ENCODE peak calls at places on chromosome 13, in four cellular contexts. I is left ventricle myocardium inferior, S is right lobe of liver, W is sigmoid colon. U is an unnamed sample.
A peak's percentile ranks its signal among the peaks of the same experiment; 100 is the strongest.

GRCh38 chr13:99303863-99304521 is 3.2 kb downstream of the GPR183 start:
- DNase-seq in I (no peak), W (no peak), S (no peak), U (no peak)

GRCh38 chr13:68984688-68985319 is 1122.8 kb upstream of the ATXN8OS start:
- DNase-seq in I (no peak), S (peak; percentile 51), W (no peak), U (no peak)

GRCh38 chr13:30169442-30169841 is 137.9 kb downstream of the KATNAL1 start:
- DNase-seq in W (no peak), S (no peak), I (no peak), U (no peak)

GRCh38 chr13:31022491-31022890 is 90.0 kb downstream of the TEX26 start:
- DNase-seq in I (no peak), S (no peak), W (no peak), U (no peak)

GRCh38 chr13:31774186-31774585 is 34.9 kb downstream of the RXFP2 start:
- DNase-seq in S (no peak), W (no peak), I (no peak), U (no peak)

GRCh38 chr13:73849292-73849691 is 284.9 kb downstream of the KLF12 start:
- DNase-seq in W (no peak), S (no peak), I (no peak), U (peak; percentile 39)

GRCh38 chr13:26584713-26585112 is 27.2 kb downstream of the WASF3 start:
- DNase-seq in S (no peak), W (no peak), I (no peak), U (no peak)

GRCh38 chr13:76667551-76667950 is 218.7 kb downstream of the KCTD12 start:
- DNase-seq in I (no peak), W (no peak), S (no peak), U (no peak)

GRCh38 chr13:60617863-60618733 is 221.1 kb downstream of the TDRD3 start:
- DNase-seq in I (no peak), W (no peak), S (no peak), U (peak; percentile 21)

GRCh38 chr13:32713397-32713796 is 127.1 kb downstream of the PDS5B start:
- DNase-seq in I (no peak), S (no peak), W (no peak), U (no peak)

GRCh38 chr13:38202730-38203129 is 146.9 kb upstream of the UFM1 start:
- DNase-seq in W (no peak), S (no peak), I (no peak), U (no peak)

GRCh38 chr13:105638446-105638845 is 897.0 kb downstream of the EFNB2 start:
- DNase-seq in S (no peak), W (no peak), I (no peak), U (no peak)

GRCh38 chr13:26022538-26023292 is 29.1 kb downstream of the SHISA2 start:
- DNase-seq in W (no peak), I (peak; percentile 83), S (no peak), U (no peak)

GRCh38 chr13:40069173-40070044 is 413.9 kb downstream of the COG6 start:
- DNase-seq in W (peak; percentile 86), S (peak; percentile 67), I (peak; percentile 80), U (peak; percentile 65)

GRCh38 chr13:87035538-87035937 is 635.6 kb upstream of the SLITRK5 start:
- DNase-seq in S (no peak), I (no peak), W (no peak), U (no peak)

GRCh38 chr13:81929988-81930387 is 1589.1 kb upstream of the SPRY2 start:
- DNase-seq in I (no peak), S (no peak), W (no peak), U (peak; percentile 14)

GRCh38 chr13:52783943-52784342 is 44.3 kb upstream of the CNMD start:
- DNase-seq in I (no peak), W (no peak), S (no peak), U (no peak)

GRCh38 chr13:40589285-40590109 is 76.9 kb downstream of the FOXO1 start:
- DNase-seq in W (peak; percentile 68), I (no peak), S (no peak), U (no peak)

GRCh38 chr13:101123028-101123427 is 293.3 kb downstream of the NALCN start:
- DNase-seq in I (no peak), S (no peak), W (no peak), U (no peak)

GRCh38 chr13:79648191-79648590 is 167.2 kb downstream of the NDFIP2 start:
- DNase-seq in S (no peak), I (no peak), W (no peak), U (no peak)

GRCh38 chr13:41361501-41361900 is 50.4 kb downstream of the NAA16 start:
- DNase-seq in S (no peak), I (no peak), W (no peak), U (no peak)

GRCh38 chr13:41019027-41019487 is at the start of gene ELF1:
- DNase-seq in I (no peak), W (no peak), S (no peak), U (no peak)

GRCh38 chr13:23751195-23751594 is 138.0 kb downstream of the MIPEP start:
- DNase-seq in W (no peak), S (no peak), I (no peak), U (no peak)

GRCh38 chr13:32261567-32261966 is 53.6 kb downstream of the ZAR1L start:
- DNase-seq in I (peak; percentile 69), W (peak; percentile 96), S (no peak), U (no peak)

GRCh38 chr13:101841687-101842086 is 389.2 kb downstream of the ITGBL1 start:
- DNase-seq in S (no peak), W (no peak), I (no peak), U (no peak)

GRCh38 chr13:74203576-74203975 is 69.4 kb upstream of the KLF12 start:
- DNase-seq in W (no peak), S (no peak), I (no peak), U (no peak)

GRCh38 chr13:44147222-44147621 is 226.4 kb upstream of the SERP2 start:
- DNase-seq in S (no peak), W (no peak), I (no peak), U (no peak)

GRCh38 chr13:26412263-26412662 is 145.2 kb upstream of the WASF3 start:
- DNase-seq in W (no peak), S (no peak), I (no peak), U (no peak)

GRCh38 chr13:44267966-44268365 is 105.7 kb upstream of the SERP2 start:
- DNase-seq in W (no peak), S (no peak), I (no peak), U (no peak)

GRCh38 chr13:26011996-26012688 is 39.7 kb downstream of the SHISA2 start:
- DNase-seq in W (no peak), S (no peak), I (no peak), U (no peak)

GRCh38 chr13:73714522-73714921 is 419.7 kb downstream of the KLF12 start:
- DNase-seq in W (no peak), I (no peak), S (no peak), U (no peak)

GRCh38 chr13:37011002-37011401 is 10.4 kb downstream of the EXOSC8 start:
- DNase-seq in S (no peak), W (no peak), I (no peak), U (no peak)
- H3K36me3 ChIP-seq in S (peaks cover 9% of the 10 kb centered on the region), W (peaks cover 43% of the 10 kb centered on the region), I (peaks cover 87% of the 10 kb centered on the region), U (peaks cover 75% of the 10 kb centered on the region)

DNA sequence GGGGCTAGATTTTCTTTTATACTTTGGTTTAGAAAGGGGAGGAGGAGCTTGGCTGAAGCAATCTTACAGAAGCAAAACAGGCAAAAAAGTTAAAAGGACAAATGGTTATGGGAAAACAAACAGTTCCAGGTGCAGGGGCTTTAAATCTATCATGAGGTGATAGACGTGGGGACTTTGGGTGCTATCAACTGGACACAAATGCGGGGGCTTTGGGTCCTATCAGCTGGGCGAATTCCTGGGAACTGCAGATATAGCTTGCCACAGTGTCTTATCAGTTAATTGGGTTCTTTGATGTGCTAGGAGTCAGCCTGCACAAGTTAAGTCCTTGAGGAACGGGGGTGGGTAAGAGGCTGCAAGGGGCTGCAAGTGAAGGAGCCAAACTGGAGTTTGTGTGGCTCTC is 260.6 kb downstream of the TUBA3C start:
- DNase-seq in W (no peak), I (no peak), S (no peak), U (no peak)
- H3K9me3 ChIP-seq in W (no peaks in the 10 kb centered on the region), I (no peaks in the 10 kb centered on the region), S (no peaks in the 10 kb centered on the region), U (no peaks in the 10 kb centered on the region)

GRCh38 chr13:113519556-113519955 is 29.0 kb upstream of the DCUN1D2 start:
- DNase-seq in W (no peak), S (no peak), I (no peak), U (no peak)
- H3K36me3 ChIP-seq in W (no peaks in the 10 kb centered on the region), S (peaks cover 2% of the 10 kb centered on the region), I (peaks cover 62% of the 10 kb centered on the region), U (peaks cover 17% of the 10 kb centered on the region)

GRCh38 chr13:29077051-29077813 is 257.1 kb downstream of the MTUS2 start:
- DNase-seq in S (no peak), I (no peak), W (no peak), U (no peak)

DNA sequence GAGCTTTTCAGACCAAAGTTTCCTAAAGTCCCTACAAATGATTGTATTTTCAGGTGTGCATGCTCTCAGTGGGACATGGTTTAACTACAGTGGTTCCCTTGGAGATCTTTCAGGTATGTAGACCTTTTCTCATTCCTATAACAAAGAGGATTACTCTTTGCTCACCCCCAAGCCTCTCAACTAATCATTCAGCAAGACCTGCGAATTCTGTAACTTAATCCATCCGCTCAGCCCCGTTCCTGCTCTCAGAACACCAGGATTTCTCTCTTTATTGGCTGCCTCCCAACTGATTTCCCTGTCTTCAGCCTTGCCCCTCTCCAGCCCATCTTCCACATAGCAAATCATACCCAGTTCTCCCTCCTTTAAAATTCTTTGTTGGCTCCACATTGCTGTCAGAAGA is 253.6 kb downstream of the MTUS2 start:
- DNase-seq in S (no peak), I (no peak), W (no peak), U (no peak)
- H3K9me3 ChIP-seq in S (no peaks in the 10 kb centered on the region), I (peaks cover 13% of the 10 kb centered on the region), W (no peaks in the 10 kb centered on the region), U (no peaks in the 10 kb centered on the region)

GRCh38 chr13:20991741-20992520 is 69.5 kb downstream of the LATS2 start:
- DNase-seq in W (no peak), S (no peak), I (no peak), U (no peak)
- H3K36me3 ChIP-seq in W (peaks cover 31% of the 10 kb centered on the region), S (peaks cover 2% of the 10 kb centered on the region), I (peaks cover 37% of the 10 kb centered on the region), U (peaks cover 33% of the 10 kb centered on the region)

DNA sequence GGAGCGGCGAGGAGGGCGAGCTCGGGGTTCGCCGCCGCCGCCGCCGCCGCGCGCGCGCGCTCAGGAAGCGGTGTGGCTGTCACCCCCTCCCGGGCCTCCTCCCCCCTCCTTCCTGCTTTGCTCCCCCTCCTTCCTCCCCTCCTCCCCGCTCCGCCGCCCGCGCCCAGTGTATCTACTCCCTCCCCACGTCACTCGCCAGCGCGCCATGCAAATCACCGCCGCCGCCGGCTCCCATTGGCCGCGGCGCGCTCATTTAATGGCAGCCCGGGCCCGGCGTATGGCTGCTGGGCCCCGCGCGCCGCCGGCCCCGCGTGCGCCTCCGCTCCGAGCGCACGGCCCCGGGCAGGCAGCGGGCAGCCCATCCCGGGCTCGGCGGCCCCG is 335 bp upstream of the SOX1 start:
- DNase-seq in W (no peak), S (no peak), I (peak; percentile 52), U (peak; percentile 75)
- H3K9me3 ChIP-seq in W (no peaks in the 10 kb centered on the region), S (no peaks in the 10 kb centered on the region), I (no peaks in the 10 kb centered on the region), U (no peaks in the 10 kb centered on the region)